ENCODE peak calls at places on chromosome 10, in seven cellular contexts. One of them, this sample, is unnamed.

GRCh38 chr10:17756557-17757208 is 4.7 kb downstream of the TMEM236 start:
- DNase-seq in esophagus squamous epithelium: no peak
- DNase-seq in neuronal stem cell: no peak
- DNase-seq in breast epithelium: no peak
- DNase-seq in fibroblast of lung: no peak
- DNase-seq in neural progenitor cell: no peak
- DNase-seq in cardiac muscle cell: peak; percentile 17
- DNase-seq in this sample: no peak

GRCh38 chr10:96747734-96748550 is 27.6 kb upstream of the PIK3AP1 start:
- DNase-seq in cardiac muscle cell: no peak
- DNase-seq in fibroblast of lung: no peak
- DNase-seq in breast epithelium: no peak
- DNase-seq in esophagus squamous epithelium: no peak
- DNase-seq in neuronal stem cell: no peak
- DNase-seq in neural progenitor cell: no peak
- DNase-seq in this sample: no peak

GRCh38 chr10:126080879-126081331 is 184.5 kb downstream of the FANK1 start:
- DNase-seq in neural progenitor cell: no peak
- DNase-seq in esophagus squamous epithelium: no peak
- DNase-seq in breast epithelium: no peak
- DNase-seq in cardiac muscle cell: peak; percentile 68
- DNase-seq in fibroblast of lung: peak; percentile 99
- DNase-seq in neuronal stem cell: no peak
- DNase-seq in this sample: no peak

GRCh38 chr10:61963669-61964058 is 62.2 kb downstream of the ARID5B start:
- DNase-seq in breast epithelium: no peak
- DNase-seq in esophagus squamous epithelium: no peak
- DNase-seq in neuronal stem cell: no peak
- DNase-seq in neural progenitor cell: no peak
- DNase-seq in fibroblast of lung: no peak
- DNase-seq in cardiac muscle cell: no peak
- DNase-seq in this sample: no peak

GRCh38 chr10:102705531-102705930 is 8.7 kb downstream of the ARL3 start:
- DNase-seq in breast epithelium: no peak
- DNase-seq in esophagus squamous epithelium: no peak
- DNase-seq in fibroblast of lung: no peak
- DNase-seq in cardiac muscle cell: no peak
- DNase-seq in neural progenitor cell: no peak
- DNase-seq in neuronal stem cell: no peak
- DNase-seq in this sample: peak; percentile 37

GRCh38 chr10:110171032-110171431 is 36.4 kb upstream of the MXI1 start:
- DNase-seq in cardiac muscle cell: no peak
- DNase-seq in esophagus squamous epithelium: no peak
- DNase-seq in neuronal stem cell: no peak
- DNase-seq in fibroblast of lung: no peak
- DNase-seq in neural progenitor cell: peak; percentile 39
- DNase-seq in breast epithelium: no peak
- DNase-seq in this sample: no peak

GRCh38 chr10:6748981-6749630 is 169.0 kb upstream of the PRKCQ start:
- DNase-seq in neural progenitor cell: no peak
- DNase-seq in fibroblast of lung: peak; percentile 91
- DNase-seq in esophagus squamous epithelium: no peak
- DNase-seq in neuronal stem cell: no peak
- DNase-seq in cardiac muscle cell: no peak
- DNase-seq in breast epithelium: no peak
- DNase-seq in this sample: no peak

GRCh38 chr10:114957673-114958072 is 19.7 kb downstream of the TRUB1 start:
- DNase-seq in esophagus squamous epithelium: no peak
- DNase-seq in breast epithelium: no peak
- DNase-seq in neuronal stem cell: no peak
- DNase-seq in fibroblast of lung: no peak
- DNase-seq in neural progenitor cell: no peak
- DNase-seq in cardiac muscle cell: peak; percentile 41
- DNase-seq in this sample: no peak

GRCh38 chr10:89476676-89477075 is 58.7 kb downstream of the SLC16A12 start:
- DNase-seq in fibroblast of lung: peak; percentile 92
- DNase-seq in cardiac muscle cell: peak; percentile 43
- DNase-seq in neural progenitor cell: no peak
- DNase-seq in neuronal stem cell: no peak
- DNase-seq in breast epithelium: peak; percentile 69
- DNase-seq in esophagus squamous epithelium: no peak
- DNase-seq in this sample: no peak

GRCh38 chr10:121070257-121070656 is 219.1 kb downstream of the WDR11 start:
- DNase-seq in neuronal stem cell: no peak
- DNase-seq in cardiac muscle cell: peak; percentile 12
- DNase-seq in fibroblast of lung: no peak
- DNase-seq in neural progenitor cell: peak; percentile 27
- DNase-seq in esophagus squamous epithelium: no peak
- DNase-seq in breast epithelium: no peak
- DNase-seq in this sample: peak; percentile 68

GRCh38 chr10:97573021-97573420 is 442 bp downstream of the ANKRD2 start:
- DNase-seq in breast epithelium: no peak
- DNase-seq in esophagus squamous epithelium: no peak
- DNase-seq in neural progenitor cell: no peak
- DNase-seq in fibroblast of lung: peak; percentile 31
- DNase-seq in neuronal stem cell: no peak
- DNase-seq in cardiac muscle cell: no peak
- DNase-seq in this sample: no peak

GRCh38 chr10:125137601-125138438 is 22.5 kb downstream of the CTBP2 start:
- DNase-seq in neural progenitor cell: no peak
- DNase-seq in cardiac muscle cell: no peak
- DNase-seq in esophagus squamous epithelium: no peak
- DNase-seq in breast epithelium: no peak
- DNase-seq in neuronal stem cell: no peak
- DNase-seq in fibroblast of lung: no peak
- DNase-seq in this sample: no peak

GRCh38 chr10:48937796-48938195 is 1.8 kb downstream of the LRRC18 start:
- DNase-seq in esophagus squamous epithelium: no peak
- DNase-seq in neuronal stem cell: no peak
- DNase-seq in neural progenitor cell: no peak
- DNase-seq in cardiac muscle cell: no peak
- DNase-seq in breast epithelium: no peak
- DNase-seq in fibroblast of lung: no peak
- DNase-seq in this sample: no peak

GRCh38 chr10:12972146-12972545 is 29.4 kb downstream of the CCDC3 start:
- DNase-seq in esophagus squamous epithelium: no peak
- DNase-seq in neural progenitor cell: no peak
- DNase-seq in fibroblast of lung: no peak
- DNase-seq in breast epithelium: no peak
- DNase-seq in cardiac muscle cell: no peak
- DNase-seq in neuronal stem cell: no peak
- DNase-seq in this sample: no peak

GRCh38 chr10:12414278-12414988 is 65.1 kb downstream of the CAMK1D start:
- DNase-seq in breast epithelium: no peak
- DNase-seq in neuronal stem cell: no peak
- DNase-seq in esophagus squamous epithelium: no peak
- DNase-seq in neural progenitor cell: no peak
- DNase-seq in fibroblast of lung: peak; percentile 86
- DNase-seq in cardiac muscle cell: peak; percentile 25
- DNase-seq in this sample: no peak

GRCh38 chr10:7697304-7697822 is 5.8 kb upstream of the ITIH2 start:
- DNase-seq in esophagus squamous epithelium: no peak
- DNase-seq in breast epithelium: no peak
- DNase-seq in neural progenitor cell: no peak
- DNase-seq in cardiac muscle cell: no peak
- DNase-seq in neuronal stem cell: no peak
- DNase-seq in fibroblast of lung: no peak
- DNase-seq in this sample: no peak

GRCh38 chr10:52220947-52221346 is 93.1 kb upstream of the DKK1 start:
- DNase-seq in fibroblast of lung: no peak
- DNase-seq in neuronal stem cell: no peak
- DNase-seq in neural progenitor cell: no peak
- DNase-seq in breast epithelium: no peak
- DNase-seq in esophagus squamous epithelium: no peak
- DNase-seq in cardiac muscle cell: no peak
- DNase-seq in this sample: no peak

GRCh38 chr10:55426138-55426537 is 625.1 kb upstream of the PCDH15 start:
- DNase-seq in fibroblast of lung: no peak
- DNase-seq in esophagus squamous epithelium: no peak
- DNase-seq in cardiac muscle cell: no peak
- DNase-seq in neuronal stem cell: no peak
- DNase-seq in breast epithelium: no peak
- DNase-seq in neural progenitor cell: peak; percentile 52
- DNase-seq in this sample: no peak

GRCh38 chr10:101840741-101841453 is 2.7 kb downstream of the KCNIP2 start:
- DNase-seq in cardiac muscle cell: peak; percentile 91
- DNase-seq in neuronal stem cell: peak; percentile 88
- DNase-seq in breast epithelium: peak; percentile 73
- DNase-seq in esophagus squamous epithelium: no peak
- DNase-seq in neural progenitor cell: peak; percentile 97
- DNase-seq in fibroblast of lung: peak; percentile 78
- DNase-seq in this sample: peak; percentile 85

GRCh38 chr10:17074548-17074860 is 55.1 kb downstream of the CUBN start:
- DNase-seq in cardiac muscle cell: no peak
- DNase-seq in breast epithelium: no peak
- DNase-seq in esophagus squamous epithelium: no peak
- DNase-seq in fibroblast of lung: peak; percentile 77
- DNase-seq in neural progenitor cell: no peak
- DNase-seq in neuronal stem cell: no peak
- DNase-seq in this sample: no peak

GRCh38 chr10:48391994-48392393 is 85.5 kb downstream of the MAPK8 start:
- DNase-seq in neuronal stem cell: no peak
- DNase-seq in fibroblast of lung: peak; percentile 30
- DNase-seq in esophagus squamous epithelium: no peak
- DNase-seq in cardiac muscle cell: no peak
- DNase-seq in neural progenitor cell: no peak
- DNase-seq in breast epithelium: no peak
- DNase-seq in this sample: no peak

GRCh38 chr10:31871266-31871887 is 57.3 kb downstream of the ARHGAP12 start:
- DNase-seq in fibroblast of lung: no peak
- DNase-seq in breast epithelium: no peak
- DNase-seq in esophagus squamous epithelium: no peak
- DNase-seq in neuronal stem cell: no peak
- DNase-seq in cardiac muscle cell: no peak
- DNase-seq in neural progenitor cell: no peak
- DNase-seq in this sample: no peak

DNA sequence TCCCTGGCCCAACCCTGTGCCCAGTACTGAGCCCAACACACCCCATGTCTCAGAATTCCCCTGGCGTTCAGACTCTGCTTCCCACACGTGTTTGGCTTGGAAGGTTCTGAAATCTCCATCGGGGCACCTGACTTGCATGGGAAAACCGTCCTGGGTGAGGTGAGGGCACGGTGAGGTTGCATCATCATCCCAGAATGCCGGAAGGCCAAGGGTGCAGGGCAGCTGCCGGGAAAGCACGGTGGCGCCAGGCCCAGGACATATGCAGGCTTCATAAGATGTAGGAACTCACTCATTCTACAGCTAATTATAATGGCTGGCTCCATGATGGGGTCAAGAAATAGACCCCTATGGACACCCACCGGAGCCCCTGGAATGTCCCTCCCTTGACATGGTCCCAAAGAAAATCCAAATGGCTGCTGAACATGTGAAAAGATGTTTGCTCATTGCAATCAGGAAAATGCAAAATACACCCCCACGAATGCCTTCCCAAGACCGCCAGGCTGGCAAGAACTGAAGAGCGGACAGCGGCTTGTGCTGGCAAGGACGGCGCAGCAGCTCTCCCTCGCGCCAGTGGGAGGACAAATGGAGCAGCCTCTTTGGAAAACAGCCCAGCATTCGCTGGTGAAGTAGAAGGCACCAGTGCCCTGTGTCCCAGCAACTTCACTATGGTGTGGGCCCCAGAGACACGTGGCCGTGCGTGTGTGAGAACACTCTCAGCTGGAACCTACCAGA is 2.3 kb downstream of the KNDC1 start:
- DNase-seq in neuronal stem cell: no peak
- DNase-seq in neural progenitor cell: no peak
- DNase-seq in fibroblast of lung: peak; percentile 7
- DNase-seq in cardiac muscle cell: no peak
- DNase-seq in breast epithelium: peak; percentile 48
- DNase-seq in esophagus squamous epithelium: no peak
- DNase-seq in this sample: no peak
- H3K9me3 ChIP-seq in neuronal stem cell: no peaks in the 10 kb centered on the region
- H3K9me3 ChIP-seq in neural progenitor cell: no peaks in the 10 kb centered on the region
- H3K9me3 ChIP-seq in fibroblast of lung: no peaks in the 10 kb centered on the region
- H3K9me3 ChIP-seq in cardiac muscle cell: no peaks in the 10 kb centered on the region
- H3K9me3 ChIP-seq in breast epithelium: no peaks in the 10 kb centered on the region
- H3K9me3 ChIP-seq in esophagus squamous epithelium: no peaks in the 10 kb centered on the region
- H3K9me3 ChIP-seq in this sample: no peaks in the 10 kb centered on the region

GRCh38 chr10:72348282-72348681 is 6.4 kb downstream of the DNAJB12 start:
- DNase-seq in cardiac muscle cell: no peak
- DNase-seq in breast epithelium: no peak
- DNase-seq in fibroblast of lung: no peak
- DNase-seq in neuronal stem cell: no peak
- DNase-seq in neural progenitor cell: no peak
- DNase-seq in esophagus squamous epithelium: no peak
- DNase-seq in this sample: no peak
- H3K36me3 ChIP-seq in cardiac muscle cell: no peaks in the 10 kb centered on the region
- H3K36me3 ChIP-seq in breast epithelium: no peaks in the 10 kb centered on the region
- H3K36me3 ChIP-seq in fibroblast of lung: peaks cover 7% of the 10 kb centered on the region
- H3K36me3 ChIP-seq in neuronal stem cell: peaks cover 27% of the 10 kb centered on the region
- H3K36me3 ChIP-seq in neural progenitor cell: no peaks in the 10 kb centered on the region
- H3K36me3 ChIP-seq in esophagus squamous epithelium: peaks cover 91% of the 10 kb centered on the region
- H3K36me3 ChIP-seq in this sample: peaks cover 16% of the 10 kb centered on the region

DNA sequence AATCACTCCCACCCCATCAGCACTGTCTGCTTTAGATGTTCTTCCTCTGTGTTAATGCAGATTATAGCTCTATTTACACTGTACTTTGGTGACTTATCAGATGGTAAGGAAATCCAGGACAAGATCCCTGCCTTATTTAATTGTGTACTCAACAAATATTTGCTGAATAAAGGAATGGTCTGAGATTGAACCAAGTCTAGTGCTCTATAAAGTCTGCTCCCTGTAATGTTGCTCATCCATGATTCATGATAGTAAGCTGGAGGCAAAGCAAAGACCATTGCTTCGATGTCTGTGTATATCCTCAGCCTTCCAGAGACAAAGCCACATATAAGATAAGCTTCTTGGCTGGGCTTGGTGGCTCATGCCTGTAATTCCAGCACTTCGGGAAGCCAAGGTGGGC is 33.5 kb downstream of the PLCE1 start:
- DNase-seq in esophagus squamous epithelium: no peak
- DNase-seq in fibroblast of lung: peak; percentile 83
- DNase-seq in neural progenitor cell: no peak
- DNase-seq in neuronal stem cell: no peak
- DNase-seq in breast epithelium: no peak
- DNase-seq in cardiac muscle cell: peak; percentile 46
- DNase-seq in this sample: no peak
- H3K9me3 ChIP-seq in esophagus squamous epithelium: peaks cover 48% of the 10 kb centered on the region
- H3K9me3 ChIP-seq in fibroblast of lung: no peaks in the 10 kb centered on the region
- H3K9me3 ChIP-seq in neural progenitor cell: peaks cover 10% of the 10 kb centered on the region
- H3K9me3 ChIP-seq in neuronal stem cell: peaks cover 6% of the 10 kb centered on the region
- H3K9me3 ChIP-seq in breast epithelium: peaks cover 41% of the 10 kb centered on the region
- H3K9me3 ChIP-seq in cardiac muscle cell: no peaks in the 10 kb centered on the region
- H3K9me3 ChIP-seq in this sample: peaks cover 23% of the 10 kb centered on the region

GRCh38 chr10:35027567-35027966 is 62.6 kb downstream of the CUL2 start:
- DNase-seq in esophagus squamous epithelium: no peak
- DNase-seq in fibroblast of lung: peak; percentile 28
- DNase-seq in cardiac muscle cell: peak; percentile 45
- DNase-seq in breast epithelium: no peak
- DNase-seq in neuronal stem cell: no peak
- DNase-seq in neural progenitor cell: no peak
- DNase-seq in this sample: no peak

DNA sequence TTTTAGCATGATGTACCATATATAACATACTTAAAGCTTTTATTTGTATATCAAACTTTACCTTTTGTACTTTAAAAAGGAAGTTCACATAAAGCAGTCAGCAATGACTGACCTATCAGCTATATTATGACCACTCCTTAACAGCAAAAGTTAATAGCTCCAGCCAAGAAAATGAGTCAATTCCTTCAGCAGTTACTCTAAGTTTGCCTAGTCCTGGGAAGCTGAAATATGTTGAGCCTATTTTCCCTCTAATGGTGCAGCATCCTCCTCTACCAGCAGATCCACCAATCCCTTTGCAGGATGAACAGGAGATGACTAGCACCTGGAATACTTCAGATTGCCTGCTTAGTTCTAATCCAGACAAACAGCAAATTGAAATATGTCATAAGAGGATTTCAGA is 64.2 kb downstream of the CUL2 start:
- DNase-seq in neural progenitor cell: no peak
- DNase-seq in breast epithelium: no peak
- DNase-seq in esophagus squamous epithelium: no peak
- DNase-seq in neuronal stem cell: no peak
- DNase-seq in cardiac muscle cell: peak; percentile 43
- DNase-seq in fibroblast of lung: peak; percentile 74
- DNase-seq in this sample: no peak
- H3K36me3 ChIP-seq in neural progenitor cell: peaks cover 4% of the 10 kb centered on the region
- H3K36me3 ChIP-seq in breast epithelium: peaks cover 4% of the 10 kb centered on the region
- H3K36me3 ChIP-seq in esophagus squamous epithelium: peaks cover 100% of the 10 kb centered on the region
- H3K36me3 ChIP-seq in neuronal stem cell: peaks cover 4% of the 10 kb centered on the region
- H3K36me3 ChIP-seq in cardiac muscle cell: peaks cover 59% of the 10 kb centered on the region
- H3K36me3 ChIP-seq in fibroblast of lung: no peaks in the 10 kb centered on the region
- H3K36me3 ChIP-seq in this sample: peaks cover 8% of the 10 kb centered on the region

This sample was measured in WERI-Rb-1.